ENCODE peak calls at places on chromosome 10, in six cellular contexts. A, D, R, I, V and E are unnamed samples. For H3K4me1, the result is how much of the 10 kb centered on the place peaks cover.

GRCh38 chr10:7488418-7488829 is 77.6 kb upstream of the SFMBT2 start:
- DNase-seq in A (no peak), D (no peak), R (peak), I (no peak), V (no peak), E (peak)

GRCh38 chr10:101358706-101359300 is 4.8 kb downstream of the BTRC start:
- DNase-seq in A (peak), D (no peak), R (peak), I (no peak), V (no peak), E (no peak)

GRCh38 chr10:47287365-47287802 is 12.6 kb upstream of the GDF10 start:
- DNase-seq in A (no peak), D (no peak), R (no peak), I (no peak), V (no peak), E (peak)

GRCh38 chr10:82814635-82815034 is 939.6 kb downstream of the NRG3 start:
- DNase-seq in A (peak), D (no peak), R (peak), I (no peak), V (no peak), E (no peak)

GRCh38 chr10:74855027-74855426 is 28.6 kb downstream of the KAT6B start:
- DNase-seq in A (no peak), D (no peak), R (peak), I (no peak), V (no peak), E (no peak)

GRCh38 chr10:94299417-94299816 is 63.3 kb downstream of the NOC3L start:
- DNase-seq in A (peak), D (no peak), R (peak), I (no peak), V (no peak), E (no peak)

GRCh38 chr10:59873924-59874323 is 32.4 kb downstream of the CCDC6 start:
- DNase-seq in A (no peak), D (no peak), R (no peak), I (no peak), V (no peak), E (no peak)

GRCh38 chr10:60428387-60428737 is 38.7 kb upstream of the ANK3 start:
- DNase-seq in A (peak), D (no peak), R (peak), I (no peak), V (no peak), E (no peak)

GRCh38 chr10:46523881-46524470 is 32.5 kb downstream of the GPRIN2 start:
- DNase-seq in A (peak), D (no peak), R (peak), I (no peak), V (no peak), E (peak)

GRCh38 chr10:49798275-49798674 is 36.2 kb upstream of the OGDHL start:
- DNase-seq in A (peak), D (no peak), R (no peak), I (no peak), V (no peak), E (no peak)

GRCh38 chr10:21626457-21627161 is 92.6 kb downstream of the MLLT10 start:
- DNase-seq in A (peak), D (no peak), R (no peak), I (no peak), V (no peak), E (no peak)

GRCh38 chr10:109668703-109669102 is 254.6 kb downstream of the XPNPEP1 start:
- DNase-seq in A (no peak), D (no peak), R (no peak), I (no peak), V (no peak), E (no peak)

GRCh38 chr10:117532003-117532385 is 10.6 kb upstream of the EMX2 start:
- DNase-seq in A (no peak), D (no peak), R (no peak), I (no peak), V (no peak), E (no peak)

GRCh38 chr10:73854310-73854709 is 20.0 kb downstream of the CAMK2G start:
- DNase-seq in A (no peak), D (no peak), R (no peak), I (no peak), V (no peak), E (peak)

GRCh38 chr10:122140941-122141623 is 130.0 kb upstream of the BTBD16 start:
- DNase-seq in A (peak), D (no peak), R (peak), I (no peak), V (no peak), E (peak)

GRCh38 chr10:110584006-110584405 is 16.5 kb downstream of the SMC3 start:
- DNase-seq in A (no peak), D (no peak), R (no peak), I (no peak), V (no peak), E (no peak)

DNA sequence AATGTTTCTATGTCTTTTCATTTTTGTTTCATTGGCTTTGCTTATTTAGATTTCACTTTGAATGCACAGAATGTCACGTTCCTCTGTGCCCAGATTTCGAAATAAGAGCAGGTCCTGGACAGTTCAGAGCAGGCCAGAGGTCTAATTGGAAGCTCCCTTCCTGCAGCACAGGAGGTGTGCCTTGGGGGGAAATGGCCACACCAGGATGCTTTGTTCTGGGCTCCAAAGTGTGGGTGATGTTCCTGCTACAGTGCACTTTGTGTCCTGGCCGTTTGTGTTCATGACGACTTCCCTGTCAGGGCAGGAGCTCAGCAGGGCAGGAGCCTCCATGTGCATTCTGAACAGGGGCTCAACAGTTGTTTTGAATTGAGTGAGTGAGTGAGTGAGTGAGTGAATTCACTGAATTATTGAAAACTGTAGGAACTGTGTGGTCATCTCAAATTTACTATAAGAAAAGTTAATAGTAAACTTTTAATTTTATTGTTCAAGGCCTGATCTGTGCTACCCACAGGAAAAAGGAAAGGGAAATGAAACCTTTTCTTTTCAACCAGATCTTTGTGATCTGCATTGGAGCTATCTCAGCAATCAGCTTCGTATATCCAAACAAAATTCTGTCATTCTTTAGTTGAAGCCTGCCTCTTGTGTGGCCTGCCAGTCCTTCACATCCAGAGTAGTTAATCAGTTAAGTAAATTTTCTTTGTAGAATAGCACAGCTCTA is 109.5 kb upstream of the GJD4 start:
- DNase-seq in A (no peak), D (peak), R (peak), I (no peak), V (no peak), E (no peak)
- H3K4me2 ChIP-seq in A (no peak), D (peak), R (no peak), I (no peak), V (no peak), E (no peak)

GRCh38 chr10:119301397-119301796 is 94.0 kb downstream of the GRK5 start:
- DNase-seq in A (no peak), D (no peak), R (peak), I (no peak), V (no peak), E (no peak)

GRCh38 chr10:119297207-119297968 is 90.0 kb downstream of the GRK5 start:
- DNase-seq in A (no peak), D (no peak), R (peak), I (no peak), V (no peak), E (no peak)

GRCh38 chr10:119302172-119302571 is 94.8 kb downstream of the GRK5 start:
- DNase-seq in A (no peak), D (no peak), R (no peak), I (no peak), V (no peak), E (no peak)

GRCh38 chr10:119298788-119299187 is 91.4 kb downstream of the GRK5 start:
- DNase-seq in A (no peak), D (no peak), R (no peak), I (no peak), V (no peak), E (no peak)

DNA sequence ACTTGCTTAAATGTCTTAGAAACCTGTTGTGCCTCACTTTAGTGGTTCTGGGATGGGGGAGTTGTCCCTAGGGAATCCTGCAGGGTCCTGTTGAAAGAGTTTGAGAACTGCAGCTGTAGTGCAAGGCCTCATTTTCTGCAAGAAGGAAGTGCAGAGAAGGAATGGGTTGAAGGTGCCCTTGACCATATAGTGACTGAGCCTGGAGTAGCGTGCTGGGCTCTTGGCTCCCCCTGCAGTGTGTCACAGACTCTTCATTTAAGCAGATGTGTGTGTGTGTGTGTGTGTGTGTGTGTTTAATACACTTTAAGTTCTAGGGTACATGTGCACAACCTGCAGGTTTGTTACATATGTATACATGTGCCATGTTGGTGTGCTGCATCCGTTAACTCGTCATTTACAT is 92.2 kb downstream of the GRK5 start:
- DNase-seq in A (no peak), D (no peak), R (peak), I (no peak), V (no peak), E (no peak)
- H3K4me1 ChIP-seq in A (under half), D (under half), R (under half), I (under half), V (under half), E (under half)

DNA sequence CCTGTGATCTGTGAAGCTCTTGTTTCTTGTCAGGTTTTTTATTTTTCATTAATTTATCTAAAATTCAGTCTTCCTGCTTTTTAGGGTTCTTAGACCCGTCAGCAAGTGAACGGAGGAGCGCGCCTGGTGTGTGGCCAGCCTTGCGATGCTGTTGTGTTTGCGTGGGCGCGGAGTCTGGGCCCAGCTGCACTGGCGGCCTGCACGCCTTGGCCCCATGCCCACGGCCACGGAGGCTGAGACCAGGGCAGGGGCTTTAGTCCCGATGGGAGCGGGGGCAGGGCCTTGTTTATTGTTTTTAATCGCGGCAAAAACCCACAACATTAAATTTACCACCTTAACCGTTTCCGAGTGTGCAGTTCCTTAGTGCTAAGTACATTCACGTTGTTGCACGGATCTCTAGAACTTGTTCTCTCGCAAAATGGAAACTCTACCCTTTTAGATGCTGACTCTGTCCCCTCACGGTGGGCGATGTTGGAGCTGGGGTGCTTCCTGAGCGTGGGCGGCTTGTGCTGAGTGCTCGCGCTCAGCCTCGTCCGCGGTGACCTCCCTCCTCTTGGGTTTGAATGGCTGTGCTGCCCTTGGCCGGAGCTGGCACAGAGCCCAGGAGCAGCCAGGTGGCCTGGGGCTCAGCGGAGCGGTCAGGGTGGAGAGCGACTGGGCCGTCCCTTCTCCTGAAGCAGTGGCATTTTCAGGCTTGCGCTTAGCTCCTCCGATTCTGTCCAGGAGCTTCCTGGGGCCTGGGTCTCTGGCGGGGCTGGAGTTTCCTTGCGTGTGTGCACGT is 69.1 kb downstream of the INPP5A start:
- DNase-seq in A (peak), D (no peak), R (no peak), I (no peak), V (no peak), E (no peak)
- H3K4me2 ChIP-seq in A (peak), D (no peak), R (no peak), I (no peak), V (no peak), E (no peak)

GRCh38 chr10:69855346-69856163 is 53.8 kb downstream of the COL13A1 start:
- DNase-seq in A (no peak), D (no peak), R (no peak), I (no peak), V (no peak), E (peak)
- H3K4me1 ChIP-seq in A (under half), D (under half), R (under half), I (under half), V (under half), E (under half)